ENCODE peak calls at places on chromosomes 5 and 9, in ten cellular contexts. X, L, W, A, O, D, F, Q, B and T are unnamed samples.

GRCh38 chr9:111896942-111897830 is 572 bp downstream of the UGCG start:
- DNase-seq in F (peak; percentile 45), W (no peak), O (peak; percentile 88), D (no peak), B (no peak), A (peak; percentile 60), L (peak; percentile 43), X (peak; percentile 57), Q (peak; percentile 65), T (peak; percentile 61)

GRCh38 chr5:154384480-154385235 is 61.1 kb upstream of the SAP30L start:
- DNase-seq in L (no peak), D (peak; percentile 35), A (no peak), B (no peak), X (peak; percentile 63), Q (no peak), O (no peak), W (no peak), F (no peak), T (no peak)

GRCh38 chr5:176863041-176863764 is 35.9 kb downstream of the HK3 start:
- DNase-seq in L (no peak), W (no peak), X (no peak), A (peak; percentile 27), O (no peak), D (no peak), F (no peak), B (no peak), Q (no peak), T (no peak)

GRCh38 chr9:72442212-72442607 is 77.2 kb upstream of the ZFAND5 start:
- DNase-seq in F (no peak), A (no peak), X (no peak), B (no peak), O (no peak), L (no peak), Q (no peak), D (peak; percentile 91), W (peak; percentile 63), T (peak; percentile 94)

GRCh38 chr5:149371296-149371962 is 7.7 kb downstream of the IL17B start:
- DNase-seq in O (peak; percentile 34), W (no peak), B (no peak), D (peak; percentile 45), A (peak; percentile 61), X (peak; percentile 26), Q (peak; percentile 54), L (peak; percentile 45), F (peak; percentile 66), T (peak; percentile 74)

GRCh38 chr5:90418214-90418613 is 8.7 kb upstream of the CETN3 start:
- DNase-seq in A (no peak), L (no peak), O (no peak), X (no peak), W (no peak), F (no peak), B (no peak), Q (no peak), D (no peak), T (no peak)

GRCh38 chr5:39906146-39906545 is 481.4 kb upstream of the DAB2 start:
- DNase-seq in D (no peak), Q (no peak), F (no peak), B (no peak), X (no peak), A (no peak), L (no peak), W (peak; percentile 5), O (no peak), T (peak; percentile 66)

GRCh38 chr5:134524219-134524825 is 1.1 kb upstream of the JADE2 start:
- DNase-seq in L (peak; percentile 66), B (peak; percentile 18), W (no peak), Q (peak; percentile 68), D (peak; percentile 9), X (peak; percentile 58), F (peak; percentile 59), A (peak; percentile 86), O (peak; percentile 87), T (peak; percentile 83)

GRCh38 chr5:178465228-178465860 is 124.8 kb downstream of the COL23A1 start:
- DNase-seq in D (no peak), B (no peak), F (no peak), O (no peak), Q (no peak), A (no peak), X (no peak), L (no peak), W (no peak), T (no peak)

GRCh38 chr5:39014544-39014943 is 59.7 kb downstream of the RICTOR start:
- DNase-seq in F (no peak), X (no peak), O (no peak), Q (no peak), D (peak; percentile 85), A (no peak), L (no peak), W (no peak), B (no peak), T (peak; percentile 77)

GRCh38 chr5:82406200-82406773 is 128.1 kb upstream of the RPS23 start:
- DNase-seq in W (no peak), Q (no peak), B (no peak), D (peak; percentile 30), O (no peak), L (no peak), A (no peak), X (no peak), F (no peak), T (peak; percentile 97)

GRCh38 chr9:110452227-110452801 is 114.7 kb upstream of the TXNDC8 start:
- DNase-seq in O (no peak), A (no peak), Q (no peak), B (no peak), L (no peak), W (no peak), F (no peak), D (peak; percentile 13), X (no peak), T (peak; percentile 31)

GRCh38 chr5:68374770-68375518 is 159.4 kb downstream of the PIK3R1 start:
- DNase-seq in B (no peak), W (no peak), Q (no peak), F (no peak), A (no peak), O (no peak), L (no peak), X (no peak), D (no peak), T (no peak)

GRCh38 chr5:172534229-172535169 is 80.2 kb upstream of the SH3PXD2B start:
- DNase-seq in X (no peak), Q (no peak), L (no peak), O (no peak), D (no peak), W (no peak), A (no peak), B (no peak), F (no peak), T (peak; percentile 24)

GRCh38 chr9:77807295-77807694 is 159.2 kb upstream of the GNA14 start:
- DNase-seq in A (no peak), O (no peak), D (no peak), W (peak; percentile 29), X (no peak), F (no peak), Q (no peak), B (no peak), L (no peak), T (peak; percentile 91)

GRCh38 chr9:99858087-99858486 is 36.4 kb downstream of the NR4A3 start:
- DNase-seq in W (no peak), Q (no peak), X (no peak), O (no peak), D (no peak), L (no peak), A (no peak), F (no peak), B (no peak), T (no peak)

GRCh38 chr5:77145666-77146065 is 58.6 kb upstream of the ZBED3 start:
- DNase-seq in X (no peak), W (peak; percentile 33), O (no peak), F (no peak), A (no peak), B (no peak), L (no peak), D (peak; percentile 19), Q (no peak), T (peak; percentile 66)

GRCh38 chr9:89871871-89872331 is 267.1 kb downstream of the GADD45G start:
- DNase-seq in B (no peak), O (no peak), A (no peak), Q (no peak), X (no peak), D (no peak), W (no peak), L (no peak), F (no peak), T (no peak)

GRCh38 chr5:1387059-1387755 is 42.3 kb upstream of the CLPTM1L start:
- DNase-seq in L (peak; percentile 84), Q (no peak), O (no peak), W (no peak), A (no peak), F (no peak), B (no peak), D (no peak), X (no peak), T (no peak)

GRCh38 chr9:126666155-126666803 is 52.6 kb downstream of the LMX1B start:
- DNase-seq in B (no peak), O (no peak), A (no peak), D (no peak), Q (no peak), W (no peak), X (peak; percentile 15), F (no peak), L (no peak), T (no peak)

GRCh38 chr5:170753311-170753710 is 30.2 kb upstream of the GABRP start:
- DNase-seq in W (no peak), O (no peak), B (no peak), L (no peak), A (no peak), Q (no peak), F (no peak), X (no peak), D (no peak), T (no peak)